ENCODE peak calls at places on chromosomes 13 and 19, in five cellular contexts. One of them, this sample, is unnamed.

GRCh38 chr19:16888629-16889371 is at the start of gene F2RL3:
- DNase-seq in Karpas-422: no peak
- DNase-seq in sigmoid colon: peak; percentile 81
- DNase-seq in cardiac muscle cell: peak; percentile 55
- DNase-seq in PC-3: no peak
- DNase-seq in this sample: no peak

GRCh38 chr13:51585234-51585672 is 991 bp downstream of the WDFY2 start:
- DNase-seq in PC-3: no peak
- DNase-seq in sigmoid colon: no peak
- DNase-seq in cardiac muscle cell: peak; percentile 29
- DNase-seq in Karpas-422: peak; percentile 60
- DNase-seq in this sample: no peak

GRCh38 chr19:7843521-7843920 is 13.5 kb downstream of the EVI5L start:
- DNase-seq in Karpas-422: no peak
- DNase-seq in cardiac muscle cell: no peak
- DNase-seq in PC-3: no peak
- DNase-seq in sigmoid colon: no peak
- DNase-seq in this sample: peak; percentile 34

GRCh38 chr19:16516923-16517610 is 20.9 kb downstream of the C19orf44 start:
- DNase-seq in PC-3: no peak
- DNase-seq in cardiac muscle cell: no peak
- DNase-seq in sigmoid colon: no peak
- DNase-seq in Karpas-422: no peak
- DNase-seq in this sample: no peak

GRCh38 chr13:72453161-72453560 is 274.3 kb downstream of the MZT1 start:
- DNase-seq in sigmoid colon: no peak
- DNase-seq in cardiac muscle cell: no peak
- DNase-seq in PC-3: no peak
- DNase-seq in Karpas-422: no peak
- DNase-seq in this sample: no peak

GRCh38 chr13:71661921-71662320 is 205.1 kb downstream of the DACH1 start:
- DNase-seq in Karpas-422: no peak
- DNase-seq in sigmoid colon: no peak
- DNase-seq in cardiac muscle cell: no peak
- DNase-seq in PC-3: peak; percentile 52
- DNase-seq in this sample: no peak

GRCh38 chr19:2260341-2260751 is 4.1 kb upstream of the JSRP1 start:
- DNase-seq in PC-3: peak; percentile 42
- DNase-seq in cardiac muscle cell: no peak
- DNase-seq in sigmoid colon: no peak
- DNase-seq in Karpas-422: no peak
- DNase-seq in this sample: peak; percentile 27

GRCh38 chr13:45763419-45763818 is 61.3 kb downstream of the CBY2 start:
- DNase-seq in sigmoid colon: no peak
- DNase-seq in PC-3: no peak
- DNase-seq in cardiac muscle cell: no peak
- DNase-seq in Karpas-422: no peak
- DNase-seq in this sample: no peak

GRCh38 chr13:113783966-113784644 is 25.1 kb downstream of the TMEM255B start:
- DNase-seq in Karpas-422: no peak
- DNase-seq in cardiac muscle cell: no peak
- DNase-seq in PC-3: no peak
- DNase-seq in sigmoid colon: no peak
- DNase-seq in this sample: no peak

GRCh38 chr13:99197257-99197651 is 3.4 kb upstream of the UBAC2 start:
- DNase-seq in sigmoid colon: no peak
- DNase-seq in cardiac muscle cell: no peak
- DNase-seq in Karpas-422: no peak
- DNase-seq in PC-3: peak; percentile 77
- DNase-seq in this sample: peak; percentile 56

GRCh38 chr19:35533822-35534521 is 716 bp downstream of the GAPDHS start:
- DNase-seq in Karpas-422: no peak
- DNase-seq in sigmoid colon: no peak
- DNase-seq in PC-3: no peak
- DNase-seq in cardiac muscle cell: peak; percentile 29
- DNase-seq in this sample: peak; percentile 34

GRCh38 chr13:54913668-54914067 is 1885.1 kb downstream of the OLFM4 start:
- DNase-seq in PC-3: no peak
- DNase-seq in Karpas-422: no peak
- DNase-seq in sigmoid colon: no peak
- DNase-seq in cardiac muscle cell: no peak
- DNase-seq in this sample: peak; percentile 35

GRCh38 chr19:5314907-5315298 is 25.7 kb downstream of the PTPRS start:
- DNase-seq in sigmoid colon: no peak
- DNase-seq in cardiac muscle cell: no peak
- DNase-seq in Karpas-422: no peak
- DNase-seq in PC-3: no peak
- DNase-seq in this sample: no peak

GRCh38 chr19:33192010-33192409 is 2.1 kb upstream of the LRP3 start:
- DNase-seq in sigmoid colon: peak; percentile 4
- DNase-seq in Karpas-422: no peak
- DNase-seq in PC-3: no peak
- DNase-seq in cardiac muscle cell: no peak
- DNase-seq in this sample: no peak

GRCh38 chr19:51110666-51110971 is 2.4 kb upstream of the CTU1 start:
- DNase-seq in Karpas-422: no peak
- DNase-seq in sigmoid colon: no peak
- DNase-seq in cardiac muscle cell: no peak
- DNase-seq in PC-3: no peak
- DNase-seq in this sample: no peak

GRCh38 chr19:55647732-55648656 is at the start of gene CCDC106:
- DNase-seq in cardiac muscle cell: peak; percentile 86
- DNase-seq in sigmoid colon: peak; percentile 88
- DNase-seq in PC-3: peak; percentile 68
- DNase-seq in Karpas-422: peak; percentile 92
- DNase-seq in this sample: peak; percentile 9

GRCh38 chr13:41130356-41130755 is 2.2 kb downstream of the KBTBD6 start:
- DNase-seq in sigmoid colon: no peak
- DNase-seq in Karpas-422: no peak
- DNase-seq in PC-3: no peak
- DNase-seq in cardiac muscle cell: no peak
- DNase-seq in this sample: no peak

GRCh38 chr19:1241417-1242095 is at the start of gene ATP5F1D:
- DNase-seq in sigmoid colon: peak; percentile 98
- DNase-seq in cardiac muscle cell: peak; percentile 95
- DNase-seq in PC-3: peak; percentile 92
- DNase-seq in Karpas-422: peak; percentile 98
- DNase-seq in this sample: peak; percentile 74

GRCh38 chr13:57724486-57725272 is 93.1 kb downstream of the PCDH17 start:
- DNase-seq in cardiac muscle cell: no peak
- DNase-seq in PC-3: no peak
- DNase-seq in Karpas-422: peak; percentile 20
- DNase-seq in sigmoid colon: no peak
- DNase-seq in this sample: no peak

GRCh38 chr13:75762066-75762937 is 126.2 kb downstream of the LMO7 start:
- DNase-seq in cardiac muscle cell: no peak
- DNase-seq in PC-3: peak; percentile 58
- DNase-seq in Karpas-422: no peak
- DNase-seq in sigmoid colon: no peak
- DNase-seq in this sample: peak; percentile 94
- H3K4me3 ChIP-seq in cardiac muscle cell: no peak overlapping the region
- H3K4me3 ChIP-seq in PC-3: peak overlapping the region; percentile 67
- H3K4me3 ChIP-seq in Karpas-422: no peak overlapping the region
- H3K4me3 ChIP-seq in sigmoid colon: peak overlapping the region; percentile 14
- H3K4me3 ChIP-seq in this sample: peak overlapping the region; percentile 59

GRCh38 chr19:38417146-38417543 is 8.9 kb downstream of the RASGRP4 start:
- DNase-seq in cardiac muscle cell: no peak
- DNase-seq in sigmoid colon: no peak
- DNase-seq in PC-3: no peak
- DNase-seq in Karpas-422: no peak
- DNase-seq in this sample: no peak

GRCh38 chr19:38421856-38422255 is 4.2 kb downstream of the RASGRP4 start:
- DNase-seq in cardiac muscle cell: no peak
- DNase-seq in sigmoid colon: no peak
- DNase-seq in PC-3: no peak
- DNase-seq in Karpas-422: no peak
- DNase-seq in this sample: no peak

GRCh38 chr19:38420935-38421334 is 5.1 kb downstream of the RASGRP4 start:
- DNase-seq in sigmoid colon: no peak
- DNase-seq in PC-3: no peak
- DNase-seq in Karpas-422: no peak
- DNase-seq in cardiac muscle cell: no peak
- DNase-seq in this sample: no peak

GRCh38 chr19:38413416-38413815 is 10.5 kb downstream of the FAM98C start:
- DNase-seq in cardiac muscle cell: no peak
- DNase-seq in sigmoid colon: no peak
- DNase-seq in Karpas-422: no peak
- DNase-seq in PC-3: no peak
- DNase-seq in this sample: no peak

GRCh38 chr19:38417544-38418506 is 8.2 kb downstream of the RASGRP4 start:
- DNase-seq in Karpas-422: peak; percentile 85
- DNase-seq in PC-3: peak; percentile 62
- DNase-seq in cardiac muscle cell: peak; percentile 48
- DNase-seq in sigmoid colon: peak; percentile 80
- DNase-seq in this sample: no peak
- H3K27me3 ChIP-seq in Karpas-422: no peaks in the 10 kb centered on the region
- H3K27me3 ChIP-seq in PC-3: no peaks in the 10 kb centered on the region
- H3K27me3 ChIP-seq in cardiac muscle cell: peaks cover 6% of the 10 kb centered on the region
- H3K27me3 ChIP-seq in sigmoid colon: peaks cover 4% of the 10 kb centered on the region
- H3K27me3 ChIP-seq in this sample: no peaks in the 10 kb centered on the region

GRCh38 chr19:41894350-41894749 is 11.4 kb downstream of the ARHGEF1 start:
- DNase-seq in sigmoid colon: no peak
- DNase-seq in PC-3: no peak
- DNase-seq in Karpas-422: no peak
- DNase-seq in cardiac muscle cell: no peak
- DNase-seq in this sample: no peak

GRCh38 chr19:41889896-41890295 is 6.9 kb downstream of the ARHGEF1 start:
- DNase-seq in Karpas-422: no peak
- DNase-seq in cardiac muscle cell: no peak
- DNase-seq in PC-3: no peak
- DNase-seq in sigmoid colon: no peak
- DNase-seq in this sample: no peak

GRCh38 chr19:41893899-41894298 is 10.9 kb downstream of the ARHGEF1 start:
- DNase-seq in Karpas-422: peak; percentile 77
- DNase-seq in PC-3: no peak
- DNase-seq in sigmoid colon: no peak
- DNase-seq in cardiac muscle cell: no peak
- DNase-seq in this sample: no peak

GRCh38 chr19:41888926-41889325 is 5.9 kb downstream of the ARHGEF1 start:
- DNase-seq in Karpas-422: no peak
- DNase-seq in sigmoid colon: no peak
- DNase-seq in cardiac muscle cell: no peak
- DNase-seq in PC-3: no peak
- DNase-seq in this sample: no peak

GRCh38 chr19:41892173-41892902 is 9.4 kb downstream of the ARHGEF1 start:
- DNase-seq in sigmoid colon: no peak
- DNase-seq in cardiac muscle cell: no peak
- DNase-seq in PC-3: no peak
- DNase-seq in Karpas-422: no peak
- DNase-seq in this sample: no peak
- H3K4me1 ChIP-seq in sigmoid colon: no peaks in the 10 kb centered on the region
- H3K4me1 ChIP-seq in cardiac muscle cell: no peaks in the 10 kb centered on the region
- H3K4me1 ChIP-seq in PC-3: peaks cover 10% of the 10 kb centered on the region
- H3K4me1 ChIP-seq in Karpas-422: peaks cover 12% of the 10 kb centered on the region
- H3K4me1 ChIP-seq in this sample: peaks cover 12% of the 10 kb centered on the region

GRCh38 chr19:15197275-15198005 is 3.4 kb downstream of the NOTCH3 start:
- DNase-seq in cardiac muscle cell: no peak
- DNase-seq in Karpas-422: peak; percentile 72
- DNase-seq in sigmoid colon: no peak
- DNase-seq in PC-3: no peak
- DNase-seq in this sample: no peak
- H3K4me3 ChIP-seq in cardiac muscle cell: no peak overlapping the region
- H3K4me3 ChIP-seq in Karpas-422: no peak overlapping the region
- H3K4me3 ChIP-seq in sigmoid colon: no peak overlapping the region
- H3K4me3 ChIP-seq in PC-3: no peak overlapping the region
- H3K4me3 ChIP-seq in this sample: no peak overlapping the region

DNA sequence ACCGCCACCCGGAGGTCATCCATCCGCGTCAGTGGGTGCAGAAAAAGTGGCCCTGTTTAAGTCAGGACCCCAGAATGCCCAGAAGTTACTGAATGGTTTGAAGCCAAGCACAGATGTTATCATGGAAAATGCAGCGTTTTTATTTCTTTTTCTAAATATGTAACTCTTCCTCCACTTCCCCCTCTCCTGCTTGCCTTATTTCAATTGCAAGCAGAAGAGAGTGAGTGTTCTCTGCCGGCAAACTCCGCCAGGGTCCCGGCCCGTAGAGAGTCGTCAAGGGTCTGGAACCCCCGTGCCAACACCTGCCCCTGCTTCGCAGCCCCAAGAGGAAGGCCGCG is 913 bp upstream of the PDX1 start:
- DNase-seq in Karpas-422: no peak
- DNase-seq in PC-3: no peak
- DNase-seq in cardiac muscle cell: no peak
- DNase-seq in sigmoid colon: no peak
- DNase-seq in this sample: no peak
- H3K27me3 ChIP-seq in Karpas-422: no peaks in the 10 kb centered on the region
- H3K27me3 ChIP-seq in PC-3: peaks cover 6% of the 10 kb centered on the region
- H3K27me3 ChIP-seq in cardiac muscle cell: peaks cover 100% of the 10 kb centered on the region
- H3K27me3 ChIP-seq in sigmoid colon: peaks cover 81% of the 10 kb centered on the region
- H3K27me3 ChIP-seq in this sample: peaks cover 23% of the 10 kb centered on the region

DNA sequence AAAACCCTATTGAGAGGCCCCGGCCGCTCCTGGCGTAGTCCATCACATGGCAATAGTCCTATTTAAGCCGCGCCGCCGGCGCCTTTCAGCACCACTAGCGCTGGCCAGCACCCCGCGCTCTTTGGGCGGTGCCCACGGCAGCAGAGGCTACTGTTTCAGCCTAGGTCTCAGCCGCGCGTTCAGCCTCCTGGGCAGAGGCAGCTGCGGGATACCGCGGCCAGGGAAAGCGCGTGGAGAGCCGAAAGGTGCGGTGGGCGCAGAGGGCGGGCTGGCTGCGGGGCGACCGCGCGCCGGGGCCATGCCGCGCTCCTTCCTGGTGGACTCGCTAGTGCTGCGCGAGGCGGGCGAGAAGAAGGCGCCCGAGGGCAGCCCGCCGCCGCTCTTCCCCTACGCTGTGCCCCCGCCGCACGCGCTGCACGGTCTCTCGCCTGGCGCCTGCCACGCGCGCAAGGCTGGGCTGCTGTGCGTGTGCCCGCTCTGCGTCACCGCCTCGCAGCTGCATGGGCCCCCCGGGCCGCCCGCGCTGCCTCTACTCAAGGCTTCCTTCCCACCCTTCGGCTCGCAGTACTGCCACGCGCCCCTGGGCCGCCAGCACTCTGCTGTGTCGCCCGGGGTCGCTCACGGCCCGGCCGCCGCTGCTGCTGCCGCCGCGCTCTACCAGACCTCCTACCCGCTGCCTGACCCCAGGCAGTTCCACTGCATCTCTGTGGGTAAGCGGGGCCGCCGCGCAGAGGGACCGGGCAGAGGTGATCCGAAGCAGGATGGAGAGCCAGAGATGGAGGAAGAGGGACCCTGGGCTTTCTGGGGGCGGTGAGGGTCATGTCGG is at the start of gene GSX1:
- DNase-seq in PC-3: peak; percentile 63
- DNase-seq in Karpas-422: no peak
- DNase-seq in cardiac muscle cell: peak; percentile 95
- DNase-seq in sigmoid colon: no peak
- DNase-seq in this sample: no peak
- H3K4me1 ChIP-seq in PC-3: no peaks in the 10 kb centered on the region
- H3K4me1 ChIP-seq in Karpas-422: peaks cover 18% of the 10 kb centered on the region
- H3K4me1 ChIP-seq in cardiac muscle cell: no peaks in the 10 kb centered on the region
- H3K4me1 ChIP-seq in sigmoid colon: peaks cover 44% of the 10 kb centered on the region
- H3K4me1 ChIP-seq in this sample: no peaks in the 10 kb centered on the region

GRCh38 chr19:52219611-52220010 is 29.8 kb downstream of the PPP2R1A start:
- DNase-seq in Karpas-422: no peak
- DNase-seq in PC-3: no peak
- DNase-seq in sigmoid colon: no peak
- DNase-seq in cardiac muscle cell: no peak
- DNase-seq in this sample: no peak
- H3K4me3 ChIP-seq in Karpas-422: no peak overlapping the region
- H3K4me3 ChIP-seq in PC-3: no peak overlapping the region
- H3K4me3 ChIP-seq in sigmoid colon: no peak overlapping the region
- H3K4me3 ChIP-seq in cardiac muscle cell: no peak overlapping the region
- H3K4me3 ChIP-seq in this sample: no peak overlapping the region